ENCODE peak calls at places on chromosomes 7 and 10, in six cellular contexts. P, W, D, S, C and B are unnamed samples.

GRCh38 chr10:117411440-117412428 is 36.5 kb upstream of the PDZD8 start:
- DNase-seq in P (no peak), W (no peak), D (no peak), S (no peak), C (no peak), B (no peak)

GRCh38 chr10:109906346-109906745 is 17.0 kb downstream of the XPNPEP1 start:
- DNase-seq in P (no peak), W (no peak), D (no peak), S (no peak), C (no peak), B (no peak)

GRCh38 chr10:101830322-101831168 is 12.3 kb upstream of the OGA start:
- DNase-seq in P (peak), W (peak), D (no peak), S (peak), C (peak), B (peak)

GRCh38 chr10:16545126-16545736 is 23.6 kb upstream of the C1QL3 start:
- DNase-seq in P (no peak), W (peak), D (no peak), S (no peak), C (peak), B (no peak)

GRCh38 chr7:27576360-27576944 is 86.2 kb downstream of the HIBADH start:
- DNase-seq in P (peak), W (peak), D (peak), S (no peak), C (peak), B (no peak)

GRCh38 chr7:128084896-128085608 is 53.8 kb upstream of the LRRC4 start:
- DNase-seq in P (no peak), W (no peak), D (no peak), S (peak), C (no peak), B (no peak)

GRCh38 chr7:83857691-83858090 is 208.8 kb upstream of the SEMA3E start:
- DNase-seq in P (no peak), W (no peak), D (no peak), S (no peak), C (no peak), B (no peak)

GRCh38 chr7:99290980-99291607 is 18.5 kb downstream of the MYH16 start:
- DNase-seq in P (peak), W (no peak), D (no peak), S (no peak), C (no peak), B (no peak)